ENCODE peak calls at places on chromosomes 2 and 18, in ten cellular contexts. O, V, B, T, P, R, A, D, X and H are unnamed samples.

GRCh38 chr2:221426929-221427328 is 145.2 kb downstream of the EPHA4 start:
- DNase-seq in R (no peak), D (no peak), X (no peak), T (no peak), A (no peak), V (no peak), P (no peak), O (no peak), B (no peak), H (no peak)

GRCh38 chr2:46187112-46187618 is 110.0 kb upstream of the EPAS1 start:
- DNase-seq in R (peak; percentile 49), X (no peak), T (peak; percentile 59), A (no peak), V (no peak), B (no peak), P (peak; percentile 97), O (peak; percentile 82), D (peak; percentile 63), H (peak; percentile 87)

GRCh38 chr18:55485666-55486065 is 102.3 kb downstream of the TCF4 start:
- DNase-seq in O (peak; percentile 64), R (peak; percentile 23), T (no peak), P (peak; percentile 75), X (no peak), B (no peak), D (no peak), A (no peak), V (no peak), H (peak; percentile 79)

GRCh38 chr18:67456691-67457090 is 59.8 kb downstream of the DSEL start:
- DNase-seq in O (peak; percentile 19), X (no peak), A (peak; percentile 21), V (no peak), B (no peak), D (no peak), T (no peak), P (no peak), R (no peak), H (peak; percentile 12)

GRCh38 chr2:128803222-128803621 is 484.6 kb upstream of the HS6ST1 start:
- DNase-seq in A (no peak), X (no peak), R (no peak), O (no peak), V (no peak), P (no peak), D (no peak), B (no peak), T (no peak), H (no peak)

GRCh38 chr2:25168256-25169072 is at the start of gene POMC:
- DNase-seq in R (peak; percentile 3), P (peak; percentile 12), X (peak; percentile 32), T (no peak), O (peak; percentile 25), A (peak; percentile 78), B (peak; percentile 23), D (no peak), V (peak; percentile 24), H (peak; percentile 17)

GRCh38 chr2:154992826-154993225 is 294.3 kb downstream of the KCNJ3 start:
- DNase-seq in X (no peak), O (no peak), P (no peak), A (no peak), D (no peak), T (no peak), B (no peak), R (no peak), V (no peak), H (no peak)

GRCh38 chr2:162300271-162300670 is 18.2 kb downstream of the IFIH1 start:
- DNase-seq in T (no peak), V (no peak), D (no peak), P (peak; percentile 46), A (no peak), B (no peak), O (no peak), X (no peak), R (no peak), H (no peak)

GRCh38 chr2:72827999-72828646 is 2.3 kb upstream of the EXOC6B start:
- DNase-seq in V (peak; percentile 12), T (no peak), X (no peak), P (peak; percentile 14), O (peak; percentile 79), D (peak; percentile 56), B (no peak), A (no peak), R (peak; percentile 89), H (peak; percentile 86)

GRCh38 chr2:38146917-38147307 is 71.0 kb upstream of the CYP1B1 start:
- DNase-seq in P (peak; percentile 95), V (peak; percentile 85), O (peak; percentile 97), D (peak; percentile 90), A (peak; percentile 30), R (peak; percentile 98), B (no peak), T (no peak), X (no peak), H (peak; percentile 95)

GRCh38 chr2:25340340-25340886 is 1.3 kb downstream of the DNMT3A start:
- DNase-seq in V (no peak), D (no peak), P (no peak), A (peak; percentile 47), B (peak; percentile 66), X (no peak), O (no peak), R (no peak), T (no peak), H (no peak)

GRCh38 chr18:35862115-35862640 is 110.3 kb upstream of the RMP24 start:
- DNase-seq in P (no peak), O (no peak), B (no peak), T (no peak), R (peak; percentile 19), V (no peak), A (peak; percentile 28), D (no peak), X (no peak), H (no peak)

GRCh38 chr2:185335879-185336278 is 402.7 kb upstream of the FSIP2 start:
- DNase-seq in T (no peak), B (no peak), O (no peak), V (no peak), P (no peak), D (no peak), R (peak; percentile 62), A (no peak), X (no peak), H (no peak)

DNA sequence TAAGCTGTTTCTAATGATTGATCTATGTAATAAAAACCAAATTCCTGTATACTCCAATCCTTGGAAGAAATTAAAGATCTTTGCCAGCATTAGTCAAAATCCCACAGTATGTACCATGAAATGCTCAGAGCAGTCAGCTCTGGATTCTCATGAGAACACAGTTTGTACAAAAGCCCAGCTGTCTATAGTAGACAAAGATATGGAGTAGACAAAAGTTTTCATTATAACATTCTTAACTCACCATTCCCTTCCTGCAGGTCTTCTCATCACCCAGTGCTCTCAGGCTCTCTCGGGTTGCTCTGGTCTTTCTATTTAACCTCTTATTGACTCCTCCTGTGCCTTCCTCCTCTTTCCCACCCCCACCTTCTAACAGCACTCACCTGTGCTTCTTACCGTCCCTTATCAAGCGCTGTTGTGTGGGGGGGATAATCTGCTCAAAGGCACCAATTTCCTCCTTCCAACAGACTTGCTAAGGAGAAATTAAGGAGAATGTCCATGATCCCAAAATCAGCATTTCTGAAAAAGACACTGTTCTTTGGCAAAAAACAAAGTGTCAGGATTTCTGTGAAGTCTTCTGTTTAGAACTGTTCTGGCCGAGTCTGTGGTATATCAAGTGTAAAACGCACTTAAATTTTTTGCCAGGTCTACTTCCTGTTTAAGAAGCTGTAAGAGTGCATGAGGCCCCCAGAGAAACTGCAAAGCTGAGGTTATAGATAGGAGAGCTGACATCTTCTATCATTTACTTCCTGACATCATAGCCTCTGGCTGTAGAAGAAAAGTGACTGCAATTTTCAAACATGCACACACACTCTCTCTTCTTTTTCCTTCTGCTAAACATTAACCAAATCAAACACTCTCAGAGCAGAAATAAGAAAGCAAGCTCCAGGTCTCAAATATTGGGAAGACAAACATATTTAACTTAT is 144.1 kb downstream of the EVA1A start:
- DNase-seq in T (no peak), D (no peak), P (no peak), X (peak; percentile 50), O (no peak), V (peak; percentile 10), A (no peak), R (no peak), B (no peak), H (no peak)
- H3K4me3 ChIP-seq in T (no peak overlapping the region), D (no peak overlapping the region), P (no peak overlapping the region), X (peak overlapping the region; percentile 48), O (no peak overlapping the region), V (no peak overlapping the region), A (no peak overlapping the region), R (no peak overlapping the region), B (no peak overlapping the region), H (no peak overlapping the region)

GRCh38 chr2:237486819-237487448 is at the start of gene MLPH:
- DNase-seq in X (no peak), R (peak; percentile 69), O (peak; percentile 49), A (peak; percentile 67), D (no peak), B (peak; percentile 61), T (peak; percentile 80), V (peak; percentile 78), P (no peak), H (no peak)

GRCh38 chr2:237490009-237490804 is 3.2 kb downstream of the MLPH start:
- DNase-seq in V (no peak), D (no peak), B (no peak), O (no peak), P (no peak), A (peak; percentile 97), R (peak; percentile 43), X (no peak), T (no peak), H (no peak)

GRCh38 chr2:237488901-237489860 is 2.1 kb downstream of the MLPH start:
- DNase-seq in D (no peak), P (peak; percentile 41), A (no peak), V (peak; percentile 86), B (no peak), O (no peak), R (peak; percentile 84), T (peak; percentile 54), X (no peak), H (peak; percentile 51)

GRCh38 chr2:237487496-237487895 is 445 bp downstream of the MLPH start:
- DNase-seq in A (no peak), B (no peak), T (no peak), D (no peak), O (no peak), V (no peak), R (no peak), P (no peak), X (no peak), H (no peak)

GRCh38 chr2:237488295-237488694 is 1.2 kb downstream of the MLPH start:
- DNase-seq in P (no peak), B (no peak), R (no peak), T (peak; percentile 53), X (no peak), V (peak; percentile 80), O (no peak), A (no peak), D (no peak), H (no peak)
- H3K4me3 ChIP-seq in P (no peak overlapping the region), B (no peak overlapping the region), R (no peak overlapping the region), T (peak overlapping the region; percentile 53), X (no peak overlapping the region), V (peak overlapping the region; percentile 86), O (no peak overlapping the region), A (no peak overlapping the region), D (peak overlapping the region; percentile 76), H (no peak overlapping the region)

GRCh38 chr2:226477221-226478120 is 322.1 kb downstream of the IRS1 start:
- DNase-seq in V (no peak), A (no peak), P (peak; percentile 38), O (peak; percentile 73), T (no peak), X (no peak), R (no peak), D (no peak), B (no peak), H (peak; percentile 72)
- H3K4me3 ChIP-seq in V (no peak overlapping the region), A (no peak overlapping the region), P (no peak overlapping the region), O (no peak overlapping the region), T (no peak overlapping the region), X (no peak overlapping the region), R (no peak overlapping the region), D (no peak overlapping the region), B (no peak overlapping the region), H (no peak overlapping the region)

GRCh38 chr2:217941339-217941738 is 61.5 kb downstream of the TNS1 start:
- DNase-seq in R (no peak), B (no peak), X (no peak), A (no peak), V (no peak), D (no peak), T (no peak), O (no peak), P (no peak), H (no peak)
- H3K4me3 ChIP-seq in R (no peak overlapping the region), B (peak overlapping the region; percentile 77), X (no peak overlapping the region), A (no peak overlapping the region), V (no peak overlapping the region), D (no peak overlapping the region), T (peak overlapping the region; percentile 57), O (no peak overlapping the region), P (peak overlapping the region; percentile 92), H (no peak overlapping the region)